ENCODE peak calls at places on chromosomes 11 and 22, in five cellular contexts. T is aorta, A is mucosa of descending colon, B is coronary artery, E is fibroblast of mammary gland. S is an unnamed sample.
A peak's percentile ranks its signal among the peaks of the same experiment; 100 is the strongest.

GRCh38 chr22:37273126-37273845 is 9.0 kb upstream of the CYTH4 start:
- DNase-seq in T (no peak), A (no peak), B (no peak), E (peak; percentile 78), S (no peak)

GRCh38 chr11:80383655-80384054 is 942.8 kb upstream of the TENM4 start:
- DNase-seq in T (no peak), A (peak; percentile 37), B (no peak), E (no peak), S (no peak)

GRCh38 chr11:133898770-133899115 is 53.4 kb upstream of the SPATA19 start:
- DNase-seq in T (no peak), A (no peak), B (peak; percentile 12), E (no peak), S (peak; percentile 45)

GRCh38 chr11:21625982-21626381 is 566.9 kb upstream of the ANO5 start:
- DNase-seq in T (no peak), A (peak; percentile 11), B (no peak), E (no peak), S (peak; percentile 17)

GRCh38 chr22:36301384-36301828 is 48.5 kb downstream of the APOL1 start:
- DNase-seq in T (peak; percentile 90), A (peak; percentile 86), B (no peak), E (peak; percentile 60), S (peak; percentile 94)

GRCh38 chr11:62489204-62489603 is 57.4 kb downstream of the AHNAK start:
- DNase-seq in T (no peak), A (no peak), B (no peak), E (no peak), S (no peak)

GRCh38 chr22:49567894-49568750 is 259.6 kb downstream of the BRD1 start:
- DNase-seq in T (no peak), A (no peak), B (peak; percentile 67), E (no peak), S (no peak)

GRCh38 chr11:79150966-79151365 is 289.9 kb downstream of the TENM4 start:
- DNase-seq in T (no peak), A (no peak), B (no peak), E (peak; percentile 60), S (no peak)

GRCh38 chr22:20231499-20232236 is 36.5 kb downstream of the RTN4R start:
- DNase-seq in T (no peak), A (no peak), B (no peak), E (no peak), S (no peak)

GRCh38 chr11:2312232-2313042 is 10.6 kb downstream of the TSPAN32 start:
- DNase-seq in T (peak; percentile 84), A (no peak), B (peak; percentile 81), E (peak; percentile 87), S (peak; percentile 86)

GRCh38 chr22:29314537-29315285 is 786 bp downstream of the RASL10A start:
- DNase-seq in T (peak; percentile 73), A (no peak), B (no peak), E (no peak), S (no peak)

GRCh38 chr11:68379216-68379615 is 66.8 kb downstream of the LRP5 start:
- DNase-seq in T (no peak), A (no peak), B (no peak), E (no peak), S (no peak)

GRCh38 chr11:11179239-11179638 is 173.8 kb downstream of the CSNK2A3 start:
- DNase-seq in T (no peak), A (peak; percentile 4), B (no peak), E (peak; percentile 56), S (no peak)

GRCh38 chr11:72570893-72571741 is 103.1 kb downstream of the PDE2A start:
- DNase-seq in T (no peak), A (no peak), B (peak; percentile 66), E (no peak), S (no peak)

GRCh38 chr22:40408718-40409612 is 38.6 kb downstream of the SGSM3 start:
- DNase-seq in T (peak; percentile 70), A (no peak), B (no peak), E (no peak), S (no peak)

GRCh38 chr11:78231962-78232459 is 43.3 kb downstream of the USP35 start:
- DNase-seq in T (no peak), A (no peak), B (peak; percentile 19), E (peak; percentile 70), S (no peak)

GRCh38 chr11:34266987-34267386 is 90.8 kb downstream of the ABTB2 start:
- DNase-seq in T (peak; percentile 81), A (no peak), B (no peak), E (no peak), S (no peak)

GRCh38 chr11:84390441-84391078 is 1104.4 kb upstream of the CCDC90B start:
- DNase-seq in T (no peak), A (no peak), B (no peak), E (peak; percentile 9), S (no peak)

GRCh38 chr11:132471491-132471890 is 1060.8 kb downstream of the OPCML start:
- DNase-seq in T (no peak), A (no peak), B (no peak), E (no peak), S (no peak)

GRCh38 chr22:23796461-23796860 is 9.7 kb downstream of the SMARCB1 start:
- DNase-seq in T (no peak), A (no peak), B (no peak), E (peak; percentile 54), S (no peak)

GRCh38 chr22:18077087-18077638 is 627 bp upstream of the PEX26 start:
- DNase-seq in T (no peak), A (no peak), B (no peak), E (no peak), S (no peak)

GRCh38 chr22:18077639-18078328 is at the start of gene PEX26:
- DNase-seq in T (peak; percentile 96), A (peak; percentile 96), B (peak; percentile 95), E (peak; percentile 93), S (peak; percentile 99)

GRCh38 chr22:18078329-18079041 is 695 bp downstream of the PEX26 start:
- DNase-seq in T (peak; percentile 72), A (peak; percentile 64), B (no peak), E (peak; percentile 30), S (peak; percentile 84)

GRCh38 chr22:18081416-18081815 is 3.6 kb downstream of the PEX26 start:
- DNase-seq in T (no peak), A (no peak), B (no peak), E (no peak), S (peak; percentile 50)

DNA sequence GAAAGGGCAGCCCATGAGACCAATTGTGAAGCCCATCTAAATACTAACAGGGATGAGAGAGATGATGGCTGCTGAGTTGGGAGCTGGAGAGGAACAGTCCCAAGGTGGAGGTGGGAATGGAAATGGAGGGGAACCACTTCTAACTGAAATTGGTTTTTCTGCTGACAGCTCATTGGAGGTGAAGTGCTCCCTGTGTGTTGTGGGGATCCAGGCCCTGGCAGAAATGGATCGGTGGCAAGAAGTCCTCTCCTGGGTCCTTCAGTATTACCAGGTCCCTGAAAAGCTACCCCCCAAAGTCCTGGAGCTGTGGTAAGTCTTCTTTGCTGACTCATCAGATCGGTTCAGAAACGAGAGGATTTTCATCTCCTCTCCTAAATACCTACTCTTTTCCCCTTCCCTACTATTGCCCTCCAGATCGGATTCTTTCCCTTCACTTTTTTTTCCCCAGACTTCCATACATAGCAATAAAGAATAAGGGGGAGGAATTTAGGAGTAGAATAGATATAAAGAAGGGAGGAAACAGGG is 2.0 kb downstream of the PEX26 start:
- DNase-seq in T (no peak), A (no peak), B (no peak), E (no peak), S (peak; percentile 28)
- H3K4me3 ChIP-seq in T (no peak overlapping the region), A (no peak overlapping the region), B (no peak overlapping the region), E (no peak overlapping the region), S (no peak overlapping the region)

GRCh38 chr11:9703280-9703679 is 39.4 kb downstream of the SWAP70 start:
- DNase-seq in T (no peak), A (peak; percentile 37), B (no peak), E (no peak), S (no peak)
- H3K4me3 ChIP-seq in T (no peak overlapping the region), A (no peak overlapping the region), B (no peak overlapping the region), E (no peak overlapping the region), S (no peak overlapping the region)

GRCh38 chr11:7252683-7253213 is 1.0 kb downstream of the SYT9 start:
- DNase-seq in T (peak; percentile 75), A (no peak), B (no peak), E (no peak), S (no peak)
- H3K4me3 ChIP-seq in T (no peak overlapping the region), A (no peak overlapping the region), B (peak overlapping the region; percentile 90), E (no peak overlapping the region), S (peak overlapping the region; percentile 10)

DNA sequence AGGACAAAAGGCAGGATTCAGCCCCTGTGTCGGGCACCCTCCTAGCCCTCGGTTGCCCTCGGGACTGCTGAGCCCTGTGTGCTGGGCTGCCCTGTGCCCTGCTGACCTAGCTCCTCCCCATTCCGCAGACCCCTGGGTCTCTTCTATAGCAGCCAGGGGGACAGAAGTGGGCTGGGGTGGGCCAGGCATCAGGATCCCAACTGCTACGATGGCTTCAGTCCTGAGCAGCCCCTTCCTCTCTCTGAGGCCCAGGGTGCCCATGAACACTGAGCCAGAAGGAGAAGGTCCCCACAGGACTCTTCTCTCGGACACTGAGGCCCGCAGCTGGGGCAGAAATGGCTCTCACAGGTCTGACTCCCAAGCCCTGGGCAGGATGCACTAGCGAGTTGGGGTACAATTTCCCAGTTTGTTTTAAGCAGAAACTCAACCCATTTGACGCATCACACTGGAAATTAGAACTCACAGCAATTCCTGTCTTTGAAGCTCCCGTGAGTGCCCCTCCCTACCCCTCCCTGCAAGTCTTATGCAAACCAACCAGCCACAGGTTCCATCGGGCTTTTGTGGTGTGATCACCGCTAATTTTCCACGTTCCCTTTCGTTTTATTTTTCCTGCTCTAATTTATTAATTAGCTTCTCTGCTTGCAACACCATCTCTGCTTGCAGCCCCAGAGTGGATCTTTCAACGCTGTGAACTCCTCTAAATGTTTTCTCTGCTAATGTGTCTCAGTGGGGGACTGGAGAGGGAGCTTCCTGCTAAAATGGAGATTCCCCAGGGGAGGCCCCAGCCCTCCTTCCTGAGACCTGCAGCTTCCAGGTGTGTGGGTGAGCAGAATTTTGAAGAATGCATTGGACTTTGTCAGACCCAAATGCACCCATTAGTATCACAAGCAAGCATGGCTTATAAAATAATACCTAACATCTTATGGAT is 56.7 kb downstream of the PHF21B start:
- DNase-seq in T (no peak), A (no peak), B (no peak), E (no peak), S (no peak)
- H3K4me3 ChIP-seq in T (no peak overlapping the region), A (no peak overlapping the region), B (no peak overlapping the region), E (no peak overlapping the region), S (no peak overlapping the region)

GRCh38 chr11:12430912-12431311 is 53.5 kb downstream of the PARVA start:
- DNase-seq in T (peak; percentile 83), A (peak; percentile 72), B (peak; percentile 90), E (peak; percentile 97), S (peak; percentile 82)
- H3K4me3 ChIP-seq in T (no peak overlapping the region), A (no peak overlapping the region), B (peak overlapping the region; percentile 19), E (peak overlapping the region; percentile 31), S (no peak overlapping the region)

DNA sequence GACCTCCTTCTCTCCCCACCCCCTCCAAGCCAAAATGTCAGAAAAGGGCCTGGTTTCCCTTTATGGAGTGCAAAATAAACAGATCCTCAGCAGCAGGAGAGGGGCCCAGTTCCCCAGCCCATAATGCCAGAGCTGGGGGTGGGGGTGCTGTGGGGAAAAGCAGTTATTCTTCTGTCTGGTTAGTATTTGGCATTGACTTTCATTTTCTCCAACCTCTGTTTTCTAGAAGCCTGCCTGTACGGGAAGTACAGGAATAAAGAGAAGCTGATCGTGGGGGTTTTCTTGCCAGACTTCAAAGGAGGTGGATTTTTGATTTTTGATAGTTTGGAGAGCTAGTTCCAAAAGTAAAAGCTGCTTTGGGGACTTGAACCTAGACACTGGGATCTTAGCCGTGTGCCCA is 22.4 kb downstream of the FLI1 start:
- DNase-seq in T (no peak), A (no peak), B (no peak), E (no peak), S (no peak)
- H3K4me3 ChIP-seq in T (no peak overlapping the region), A (no peak overlapping the region), B (peak overlapping the region; percentile 45), E (no peak overlapping the region), S (no peak overlapping the region)

GRCh38 chr22:19169002-19169946 is 9.3 kb downstream of the SLC25A1 start:
- DNase-seq in T (no peak), A (no peak), B (peak; percentile 70), E (no peak), S (no peak)
- H3K4me3 ChIP-seq in T (no peak overlapping the region), A (no peak overlapping the region), B (peak overlapping the region; percentile 64), E (peak overlapping the region; percentile 34), S (no peak overlapping the region)